ENCODE peak calls at places on chromosomes 11 and 22, in ten cellular contexts. V, M, L, I, Z, O, K, R, U and A are unnamed samples.

GRCh38 chr22:23396362-23397007 is 183.6 kb downstream of the IGLL1 start:
- DNase-seq in V (no peak), M (no peak), L (no peak), I (no peak), Z (no peak), O (no peak), K (no peak), R (no peak), U (no peak), A (no peak)

GRCh38 chr22:38352436-38352835 is 35.2 kb upstream of the CSNK1E start:
- DNase-seq in V (no peak), M (no peak), L (no peak), I (no peak), Z (peak; percentile 46), O (no peak), K (no peak), R (no peak), U (no peak), A (no peak)

GRCh38 chr11:62835336-62835735 is 2.7 kb upstream of the TEX54 start:
- DNase-seq in V (no peak), M (no peak), L (no peak), I (no peak), Z (no peak), O (no peak), K (no peak), R (no peak), U (no peak), A (no peak)

GRCh38 chr11:57638005-57638760 is 11.5 kb downstream of the YPEL4 start:
- DNase-seq in V (peak; percentile 84), M (no peak), L (no peak), I (peak; percentile 84), Z (peak; percentile 91), O (peak; percentile 63), K (peak; percentile 94), R (peak; percentile 80), U (peak; percentile 89), A (peak; percentile 97)

GRCh38 chr11:130418756-130419155 is 9.7 kb downstream of the ADAMTS8 start:
- DNase-seq in V (peak; percentile 71), M (no peak), L (no peak), I (peak; percentile 82), Z (no peak), O (no peak), K (no peak), R (peak; percentile 76), U (no peak), A (no peak)

GRCh38 chr11:73152861-73153483 is 10.9 kb upstream of the FCHSD2 start:
- DNase-seq in V (no peak), M (peak; percentile 92), L (no peak), I (no peak), Z (no peak), O (no peak), K (no peak), R (no peak), U (no peak), A (peak; percentile 48)

GRCh38 chr22:45885171-45885840 is 91.7 kb downstream of the WNT7B start:
- DNase-seq in V (no peak), M (no peak), L (no peak), I (no peak), Z (peak; percentile 61), O (no peak), K (no peak), R (no peak), U (no peak), A (no peak)

GRCh38 chr11:100459791-100460190 is 227.3 kb upstream of the ARHGAP42 start:
- DNase-seq in V (no peak), M (no peak), L (no peak), I (no peak), Z (no peak), O (no peak), K (no peak), R (no peak), U (no peak), A (peak; percentile 1)

GRCh38 chr11:12155696-12156095 is 45.3 kb downstream of the MICAL2 start:
- DNase-seq in V (no peak), M (no peak), L (no peak), I (no peak), Z (no peak), O (no peak), K (no peak), R (no peak), U (no peak), A (no peak)

GRCh38 chr11:126113963-126114362 is 51.3 kb upstream of the CDON start:
- DNase-seq in V (no peak), M (no peak), L (no peak), I (no peak), Z (no peak), O (no peak), K (no peak), R (no peak), U (no peak), A (peak; percentile 21)

GRCh38 chr11:126111458-126112116 is 48.9 kb upstream of the CDON start:
- DNase-seq in V (no peak), M (no peak), L (no peak), I (no peak), Z (no peak), O (peak; percentile 46), K (no peak), R (no peak), U (no peak), A (no peak)

GRCh38 chr11:126113515-126113957 is 50.9 kb upstream of the CDON start:
- DNase-seq in V (peak; percentile 99), M (no peak), L (peak; percentile 68), I (peak; percentile 96), Z (peak; percentile 93), O (peak; percentile 85), K (no peak), R (peak; percentile 84), U (no peak), A (peak; percentile 74)

GRCh38 chr11:126112547-126112946 is 49.9 kb upstream of the CDON start:
- DNase-seq in V (peak; percentile 56), M (no peak), L (peak; percentile 47), I (no peak), Z (no peak), O (peak; percentile 50), K (no peak), R (no peak), U (no peak), A (no peak)

GRCh38 chr11:126113012-126113411 is 50.3 kb upstream of the CDON start:
- DNase-seq in V (no peak), M (no peak), L (no peak), I (no peak), Z (no peak), O (no peak), K (no peak), R (no peak), U (no peak), A (no peak)
- H3K4me1 ChIP-seq in V (peaks cover 31% of the 10 kb centered on the region), M (no peaks in the 10 kb centered on the region), L (peaks cover 49% of the 10 kb centered on the region), I (peaks cover 38% of the 10 kb centered on the region), Z (peaks cover 20% of the 10 kb centered on the region), O (peaks cover 67% of the 10 kb centered on the region), K (peaks cover 4% of the 10 kb centered on the region), R (peaks cover 14% of the 10 kb centered on the region), U (peaks cover 6% of the 10 kb centered on the region), A (peaks cover 65% of the 10 kb centered on the region)

DNA sequence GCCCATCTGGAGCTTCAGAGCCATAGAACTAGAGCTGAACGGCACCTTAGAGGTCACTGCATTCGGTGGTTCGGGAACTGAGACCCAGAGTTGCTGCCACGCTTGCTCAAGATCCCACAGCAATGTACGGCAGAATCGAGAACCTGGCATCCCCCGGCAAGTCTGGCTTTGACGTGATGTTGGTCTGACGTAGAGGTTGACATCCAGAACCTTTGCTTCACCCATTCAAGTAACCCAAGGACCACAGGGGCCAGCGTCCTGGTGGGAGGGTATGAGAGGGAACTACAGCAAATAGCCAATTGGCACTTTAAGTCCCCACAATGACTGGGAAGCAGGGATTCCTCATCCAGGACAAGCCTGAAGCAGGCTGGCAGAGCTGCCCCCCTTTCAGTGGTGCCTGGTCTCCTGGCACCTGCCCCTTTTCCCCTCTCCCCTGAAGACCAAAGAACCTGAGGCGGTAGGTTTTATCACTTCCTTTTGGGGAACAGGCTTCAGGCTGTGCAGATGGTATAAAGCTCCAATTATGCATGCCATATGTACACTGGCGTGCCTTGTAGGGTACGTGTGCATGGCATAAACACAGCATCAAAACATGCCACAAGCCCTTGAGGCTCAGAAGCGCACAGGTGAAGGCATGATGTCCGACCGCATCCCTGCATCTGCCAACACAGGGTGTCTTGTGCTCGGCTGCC is 15.3 kb upstream of the TEF start:
- DNase-seq in V (peak; percentile 11), M (no peak), L (no peak), I (no peak), Z (no peak), O (no peak), K (no peak), R (no peak), U (no peak), A (no peak)
- H3K4me3 ChIP-seq in V (no peak overlapping the region), M (no peak overlapping the region), L (peak overlapping the region; percentile 38), I (no peak overlapping the region), Z (peak overlapping the region; percentile 71), O (peak overlapping the region; percentile 69), K (no peak overlapping the region), R (no peak overlapping the region), U (no peak overlapping the region), A (peak overlapping the region; percentile 8)

GRCh38 chr11:46902694-46903093 is 15.7 kb downstream of the LRP4 start:
- DNase-seq in V (no peak), M (no peak), L (no peak), I (no peak), Z (no peak), O (no peak), K (no peak), R (no peak), U (no peak), A (no peak)

GRCh38 chr11:46905806-46906205 is 12.5 kb downstream of the LRP4 start:
- DNase-seq in V (no peak), M (no peak), L (no peak), I (no peak), Z (no peak), O (no peak), K (no peak), R (no peak), U (no peak), A (no peak)

GRCh38 chr11:46903846-46904245 is 14.5 kb downstream of the LRP4 start:
- DNase-seq in V (no peak), M (no peak), L (no peak), I (no peak), Z (no peak), O (peak; percentile 76), K (no peak), R (no peak), U (no peak), A (no peak)

GRCh38 chr11:46906596-46906995 is 11.8 kb downstream of the LRP4 start:
- DNase-seq in V (no peak), M (no peak), L (no peak), I (peak; percentile 52), Z (no peak), O (no peak), K (no peak), R (no peak), U (no peak), A (no peak)

DNA sequence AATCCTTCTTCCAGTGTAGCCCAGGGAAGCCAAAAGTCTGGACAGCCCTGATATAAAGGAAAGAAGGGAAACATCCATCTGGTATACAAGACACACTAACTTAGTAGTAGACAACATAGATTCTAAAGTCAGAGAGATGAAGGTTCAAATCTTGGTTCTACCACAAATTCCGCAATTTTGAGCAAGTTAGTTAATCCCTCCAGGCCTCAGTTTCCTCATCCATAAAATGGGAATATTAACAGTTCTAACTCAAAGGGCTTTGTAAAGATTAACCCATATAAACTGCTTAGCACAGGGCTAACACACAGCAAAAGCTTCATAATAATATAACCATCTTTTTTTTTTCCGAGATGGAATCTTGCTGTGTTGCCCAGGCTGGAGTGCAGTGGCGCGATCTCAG is 10.7 kb downstream of the LRP4 start:
- DNase-seq in V (no peak), M (no peak), L (no peak), I (no peak), Z (no peak), O (no peak), K (no peak), R (no peak), U (no peak), A (no peak)
- H3K4me1 ChIP-seq in V (peaks cover under 1% of the 10 kb centered on the region), M (no peaks in the 10 kb centered on the region), L (peaks cover 11% of the 10 kb centered on the region), I (peaks cover 11% of the 10 kb centered on the region), Z (no peaks in the 10 kb centered on the region), O (peaks cover 26% of the 10 kb centered on the region), K (peaks cover 13% of the 10 kb centered on the region), R (no peaks in the 10 kb centered on the region), U (peaks cover 8% of the 10 kb centered on the region), A (no peaks in the 10 kb centered on the region)

GRCh38 chr11:77324508-77324907 is 23.0 kb upstream of the GDPD4 start:
- DNase-seq in V (peak; percentile 48), M (no peak), L (no peak), I (peak; percentile 76), Z (no peak), O (no peak), K (no peak), R (no peak), U (no peak), A (no peak)
- H3K4me3 ChIP-seq in V (no peak overlapping the region), M (no peak overlapping the region), L (no peak overlapping the region), I (no peak overlapping the region), Z (no peak overlapping the region), O (no peak overlapping the region), K (no peak overlapping the region), R (no peak overlapping the region), U (no peak overlapping the region), A (no peak overlapping the region)